ENCODE peak calls at places on chromosomes 1 and 21, in seven cellular contexts. B is H9, Y is IMR-90, H is neuronal stem cell, G is mesenchymal stem cell, N is H1, P is mesendoderm. S is an unnamed sample.

GRCh38 chr1:51214615-51215131 is 21.4 kb upstream of the RNF11 start:
- DNase-seq in B (no peak), Y (peak), H (no peak), G (no peak), N (no peak), P (no peak), S (peak)

GRCh38 chr1:72177711-72178110 is 104.6 kb downstream of the NEGR1 start:
- DNase-seq in B (no peak), Y (peak), H (no peak), G (peak), N (no peak), P (no peak), S (no peak)

GRCh38 chr1:224203243-224204016 is 20.4 kb downstream of the DEGS1 start:
- DNase-seq in B (peak), Y (peak), H (no peak), G (peak), N (peak), P (peak), S (peak)

GRCh38 chr1:217660353-217661062 is 29.4 kb downstream of the SPATA17 start:
- DNase-seq in B (no peak), Y (peak), H (no peak), G (peak), N (no peak), P (peak), S (peak)

GRCh38 chr1:241640867-241641542 is 836 bp upstream of the CHML start:
- DNase-seq in B (no peak), Y (no peak), H (no peak), G (peak), N (no peak), P (no peak), S (peak)

GRCh38 chr1:100400332-100400933 is 48.1 kb downstream of the CDC14A start:
- DNase-seq in B (peak), Y (no peak), H (no peak), G (peak), N (no peak), P (peak), S (no peak)

GRCh38 chr1:228226141-228226874 is 18.5 kb downstream of the OBSCN start:
- DNase-seq in B (no peak), Y (no peak), H (no peak), G (no peak), N (peak), P (no peak), S (no peak)

GRCh38 chr1:247653040-247653439 is 26.5 kb downstream of the OR13G1 start:
- DNase-seq in B (no peak), Y (no peak), H (no peak), G (no peak), N (no peak), P (no peak), S (no peak)

GRCh38 chr1:47362828-47363227 is 29.2 kb downstream of the CMPK1 start:
- DNase-seq in B (no peak), Y (no peak), H (no peak), G (no peak), N (no peak), P (no peak), S (no peak)

DNA sequence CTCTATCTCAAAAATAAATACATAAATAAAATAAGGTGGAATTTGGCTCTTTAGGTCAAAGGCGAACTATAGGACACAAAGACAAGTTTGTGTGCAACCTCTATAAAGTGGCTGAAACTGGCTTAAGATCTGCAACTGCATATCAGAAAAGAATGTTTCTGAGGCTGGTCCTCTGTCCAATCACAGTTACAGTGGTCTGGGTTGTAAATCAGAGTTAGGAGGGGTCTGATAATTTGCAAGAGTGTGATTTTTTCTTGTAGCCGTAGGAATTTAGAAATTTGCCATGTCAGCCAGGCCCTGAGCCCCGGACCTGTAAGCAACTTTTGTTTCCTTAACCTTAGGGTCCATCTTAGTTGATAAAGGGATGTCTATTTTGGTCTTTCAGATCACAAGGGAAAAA is 27.8 kb downstream of the CMPK1 start:
- DNase-seq in B (no peak), Y (no peak), H (no peak), G (no peak), N (no peak), P (no peak), S (no peak)
- H2AK5ac ChIP-seq in B (no peak), Y (no peak), H (no peak), G (no peak), N (no peak), P (no peak), S (no peak)

GRCh38 chr1:214264196-214264595 is 16.8 kb upstream of the SMYD2 start:
- DNase-seq in B (no peak), Y (no peak), H (peak), G (no peak), N (no peak), P (no peak), S (no peak)
- H3K18ac ChIP-seq in B (no peak), Y (no peak), H (no peak), G (no peak), N (no peak), P (no peak), S (no peak)

GRCh38 chr1:218850367-218850766 is 323.3 kb upstream of the LYPLAL1 start:
- DNase-seq in B (no peak), Y (peak), H (no peak), G (peak), N (no peak), P (no peak), S (no peak)
- H2AK5ac ChIP-seq in B (no peak), Y (no peak), H (no peak), G (no peak), N (no peak), P (no peak), S (no peak)

GRCh38 chr1:86975993-86976392 is 61.6 kb downstream of the HS2ST1 start:
- DNase-seq in B (no peak), Y (no peak), H (no peak), G (no peak), N (no peak), P (no peak), S (no peak)

GRCh38 chr1:86970938-86971337 is 56.5 kb downstream of the HS2ST1 start:
- DNase-seq in B (no peak), Y (no peak), H (no peak), G (no peak), N (no peak), P (no peak), S (no peak)

GRCh38 chr1:86971778-86972177 is 57.3 kb downstream of the HS2ST1 start:
- DNase-seq in B (no peak), Y (no peak), H (no peak), G (no peak), N (no peak), P (no peak), S (no peak)

GRCh38 chr1:86976664-86977063 is 62.2 kb downstream of the HS2ST1 start:
- DNase-seq in B (no peak), Y (no peak), H (no peak), G (no peak), N (no peak), P (no peak), S (no peak)

GRCh38 chr1:86972262-86972661 is 57.8 kb downstream of the HS2ST1 start:
- DNase-seq in B (no peak), Y (no peak), H (no peak), G (no peak), N (no peak), P (no peak), S (no peak)
- H3K18ac ChIP-seq in B (no peak), Y (no peak), H (no peak), G (no peak), N (no peak), P (no peak), S (no peak)

GRCh38 chr1:18750600-18750999 is 108.9 kb downstream of the TAS1R2 start:
- DNase-seq in B (no peak), Y (no peak), H (no peak), G (no peak), N (no peak), P (no peak), S (no peak)

GRCh38 chr1:18749569-18749968 is 109.9 kb downstream of the TAS1R2 start:
- DNase-seq in B (no peak), Y (no peak), H (no peak), G (no peak), N (no peak), P (no peak), S (no peak)

GRCh38 chr1:18746981-18747380 is 112.5 kb downstream of the TAS1R2 start:
- DNase-seq in B (no peak), Y (no peak), H (no peak), G (no peak), N (no peak), P (peak), S (no peak)

GRCh38 chr1:18751425-18751824 is 108.0 kb downstream of the TAS1R2 start:
- DNase-seq in B (no peak), Y (no peak), H (no peak), G (no peak), N (no peak), P (no peak), S (no peak)

GRCh38 chr1:18748435-18748834 is 111.0 kb downstream of the TAS1R2 start:
- DNase-seq in B (no peak), Y (no peak), H (no peak), G (no peak), N (no peak), P (no peak), S (no peak)
- H2AK5ac ChIP-seq in B (no peak), Y (no peak), H (no peak), G (no peak), N (no peak), P (no peak), S (no peak)

GRCh38 chr1:109925159-109925990 is 14.7 kb downstream of the CSF1 start:
- DNase-seq in B (no peak), Y (no peak), H (no peak), G (no peak), N (no peak), P (no peak), S (no peak)
- H3K18ac ChIP-seq in B (no peak), Y (no peak), H (no peak), G (no peak), N (no peak), P (no peak), S (no peak)

GRCh38 chr1:208538587-208538986 is 294.4 kb upstream of the PLXNA2 start:
- DNase-seq in B (no peak), Y (no peak), H (no peak), G (no peak), N (no peak), P (no peak), S (no peak)

GRCh38 chr1:208540724-208541123 is 296.5 kb upstream of the PLXNA2 start:
- DNase-seq in B (no peak), Y (no peak), H (no peak), G (no peak), N (no peak), P (peak), S (no peak)

GRCh38 chr1:208535518-208535917 is 291.3 kb upstream of the PLXNA2 start:
- DNase-seq in B (no peak), Y (no peak), H (no peak), G (no peak), N (no peak), P (no peak), S (no peak)

GRCh38 chr1:208536176-208536575 is 292.0 kb upstream of the PLXNA2 start:
- DNase-seq in B (no peak), Y (no peak), H (no peak), G (peak), N (no peak), P (peak), S (no peak)

GRCh38 chr1:208538078-208538477 is 293.9 kb upstream of the PLXNA2 start:
- DNase-seq in B (no peak), Y (no peak), H (no peak), G (no peak), N (no peak), P (no peak), S (no peak)
- H2AK5ac ChIP-seq in B (no peak), Y (no peak), H (no peak), G (no peak), N (no peak), P (peak), S (no peak)

GRCh38 chr1:15992582-15993500 is 11.2 kb upstream of the SRARP start:
- DNase-seq in B (no peak), Y (no peak), H (no peak), G (no peak), N (no peak), P (no peak), S (no peak)
- H3K18ac ChIP-seq in B (no peak), Y (no peak), H (peak), G (no peak), N (no peak), P (no peak), S (no peak)

DNA sequence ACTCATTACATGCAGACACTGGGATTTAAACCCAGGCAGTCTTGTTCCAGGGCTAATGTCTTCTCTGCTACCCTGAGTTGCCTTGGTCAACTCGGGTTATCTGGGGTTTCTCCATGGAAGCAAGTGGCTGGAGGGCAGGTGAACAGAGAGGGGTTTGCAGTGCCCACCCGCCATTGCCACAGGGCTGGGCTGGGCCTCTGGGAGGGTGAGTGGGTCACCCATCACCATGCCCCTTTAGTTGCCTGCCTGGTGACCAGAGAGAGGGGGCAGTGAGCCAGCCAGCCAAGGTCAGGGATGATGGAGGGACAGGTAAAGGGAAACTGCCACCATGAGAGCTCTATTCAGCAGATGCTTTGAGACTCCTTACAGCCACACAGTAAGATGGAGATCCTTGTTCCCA is 53.2 kb downstream of the GRIK3 start:
- DNase-seq in B (no peak), Y (no peak), H (no peak), G (no peak), N (no peak), P (no peak), S (no peak)
- H2AK5ac ChIP-seq in B (no peak), Y (no peak), H (no peak), G (no peak), N (no peak), P (no peak), S (no peak)

DNA sequence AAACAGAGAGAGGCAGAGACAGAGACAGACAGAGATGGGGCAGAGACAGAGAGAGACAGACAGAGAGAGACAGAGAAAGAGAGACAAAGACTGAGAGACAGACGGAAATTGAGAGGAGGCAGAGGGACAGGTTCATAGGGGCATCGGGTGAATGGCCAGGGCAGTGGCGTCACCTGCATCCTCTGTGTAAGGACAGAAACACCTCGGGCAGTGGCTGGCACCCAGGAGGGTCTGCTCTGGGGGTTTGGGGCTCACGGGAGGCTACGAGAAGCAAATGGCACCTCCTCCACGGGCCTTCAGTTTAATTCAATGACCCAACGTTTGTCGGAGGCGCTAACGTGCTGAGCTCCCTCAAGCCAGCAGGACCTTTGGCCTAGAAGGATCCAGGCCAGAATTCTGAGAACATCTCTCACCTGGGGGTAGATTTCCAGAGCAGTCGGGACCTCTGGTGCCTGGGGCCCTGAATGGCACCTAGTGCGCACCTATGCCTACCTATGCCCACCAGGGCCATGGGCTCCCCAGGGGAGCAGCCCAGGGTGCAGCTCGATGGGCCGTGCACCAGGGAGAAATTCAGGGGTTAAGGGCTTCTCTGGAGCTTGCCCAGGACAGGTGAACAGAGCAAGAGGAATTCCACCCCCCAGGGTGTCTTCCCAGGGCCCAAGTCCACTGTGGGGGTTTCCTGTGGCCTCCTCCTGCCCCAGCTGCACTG is 20.6 kb upstream of the PTTG1IP start:
- DNase-seq in B (no peak), Y (no peak), H (no peak), G (no peak), N (no peak), P (no peak), S (no peak)
- H3K18ac ChIP-seq in B (no peak), Y (no peak), H (no peak), G (no peak), N (no peak), P (no peak), S (no peak)